ENCODE peak calls at places on chromosomes 3 and 15, in six cellular contexts. D is ELR, U is M059J, E is H54, M is frontal cortex, F is GOT3. C is an unnamed sample.

GRCh38 chr3:188389711-188390346 is 235.9 kb downstream of the LPP start:
- DNase-seq in D (no peak), U (no peak), E (no peak), M (no peak), F (no peak), C (no peak)

GRCh38 chr3:197599089-197599765 is 43.5 kb upstream of the BDH1 start:
- DNase-seq in D (peak), U (peak), E (peak), M (peak), F (no peak), C (peak)

GRCh38 chr3:27165348-27165747 is 203.8 kb downstream of the NEK10 start:
- DNase-seq in D (peak), U (peak), E (no peak), M (no peak), F (no peak), C (peak)

GRCh38 chr3:89572261-89572660 is 464.8 kb downstream of the EPHA3 start:
- DNase-seq in D (no peak), U (no peak), E (no peak), M (no peak), F (no peak), C (no peak)

GRCh38 chr3:158350971-158351370 is 220.0 kb upstream of the MLF1 start:
- DNase-seq in D (no peak), U (no peak), E (no peak), M (no peak), F (no peak), C (no peak)

GRCh38 chr3:32686713-32687112 is 1.7 kb downstream of the CNOT10 start:
- DNase-seq in D (no peak), U (no peak), E (no peak), M (no peak), F (no peak), C (no peak)

GRCh38 chr3:136022518-136023263 is 57.2 kb downstream of the PPP2R3A start:
- DNase-seq in D (no peak), U (no peak), E (no peak), M (no peak), F (no peak), C (no peak)

GRCh38 chr15:93378547-93378946 is 289.5 kb upstream of the RGMA start:
- DNase-seq in D (no peak), U (no peak), E (no peak), M (no peak), F (no peak), C (no peak)

GRCh38 chr3:48716508-48716981 is 476 bp downstream of the IP6K2 start:
- DNase-seq in D (peak), U (peak), E (no peak), M (no peak), F (no peak), C (no peak)

GRCh38 chr3:173221010-173221409 is 80.0 kb upstream of the SPATA16 start:
- DNase-seq in D (peak), U (peak), E (no peak), M (no peak), F (no peak), C (peak)

GRCh38 chr3:157142315-157142714 is 17.6 kb downstream of the CCNL1 start:
- DNase-seq in D (no peak), U (no peak), E (no peak), M (no peak), F (no peak), C (no peak)

C was measured in T47D.